ENCODE peak calls at places on chromosomes 5 and 9, in nine cellular contexts. P, E, C, I, Z, W, O, L and Y are unnamed samples.
A peak's percentile ranks its signal among the peaks of the same experiment; 100 is the strongest.

GRCh38 chr9:88726803-88727202 is 191.8 kb downstream of the NXNL2 start:
- DNase-seq in I (no peak), W (no peak), E (no peak), L (no peak), O (no peak), Z (no peak), P (no peak), C (no peak), Y (no peak)

GRCh38 chr9:137445275-137445807 is 4.2 kb upstream of the ENTPD8 start:
- DNase-seq in I (peak; percentile 77), W (peak; percentile 78), E (peak; percentile 94), Z (peak; percentile 86), O (peak; percentile 81), P (peak; percentile 88), L (peak; percentile 92), C (peak; percentile 75), Y (peak; percentile 83)

GRCh38 chr5:61658592-61659008 is 326.5 kb downstream of the ZSWIM6 start:
- DNase-seq in E (peak; percentile 89), C (peak; percentile 77), W (peak; percentile 74), O (peak; percentile 93), I (peak; percentile 64), Z (peak; percentile 89), P (peak; percentile 90), L (peak; percentile 55), Y (peak; percentile 82)

GRCh38 chr9:75826292-75826691 is 64.2 kb upstream of the PCSK5 start:
- DNase-seq in L (no peak), E (no peak), C (no peak), I (no peak), W (no peak), O (no peak), Z (no peak), P (no peak), Y (peak; percentile 15)

GRCh38 chr5:150554857-150555256 is 46.9 kb downstream of the NDST1 start:
- DNase-seq in W (no peak), P (no peak), C (no peak), L (no peak), Z (no peak), I (no peak), E (no peak), O (no peak), Y (no peak)

GRCh38 chr5:122673343-122673742 is 101.5 kb upstream of the SNX2 start:
- DNase-seq in P (peak; percentile 16), C (no peak), E (peak; percentile 47), L (no peak), W (no peak), I (no peak), O (no peak), Z (no peak), Y (peak; percentile 83)

GRCh38 chr5:117954341-117954740 is 1034.0 kb downstream of the DTWD2 start:
- DNase-seq in E (no peak), P (no peak), C (no peak), W (no peak), I (no peak), Z (no peak), O (no peak), L (no peak), Y (no peak)

GRCh38 chr9:121581775-121582600 is 69.4 kb upstream of the DAB2IP start:
- DNase-seq in C (no peak), W (no peak), E (no peak), Z (no peak), P (peak; percentile 31), I (peak; percentile 26), L (no peak), O (no peak), Y (no peak)

GRCh38 chr5:180318456-180319089 is 26.7 kb upstream of the MAPK9 start:
- DNase-seq in L (no peak), W (no peak), E (no peak), I (no peak), O (no peak), Z (no peak), P (no peak), C (no peak), Y (no peak)

GRCh38 chr5:180315762-180316212 is 23.9 kb upstream of the MAPK9 start:
- DNase-seq in Z (peak; percentile 74), I (peak; percentile 27), W (peak; percentile 58), L (peak; percentile 68), C (peak; percentile 54), E (peak; percentile 62), O (peak; percentile 83), P (peak; percentile 84), Y (peak; percentile 70)

GRCh38 chr5:180314106-180314505 is 22.2 kb upstream of the MAPK9 start:
- DNase-seq in E (no peak), L (no peak), W (no peak), P (no peak), I (no peak), O (no peak), Z (no peak), C (no peak), Y (no peak)

GRCh38 chr5:180316586-180316985 is 24.7 kb upstream of the MAPK9 start:
- DNase-seq in O (no peak), P (no peak), Z (no peak), E (no peak), I (no peak), C (no peak), L (no peak), W (no peak), Y (no peak)

DNA sequence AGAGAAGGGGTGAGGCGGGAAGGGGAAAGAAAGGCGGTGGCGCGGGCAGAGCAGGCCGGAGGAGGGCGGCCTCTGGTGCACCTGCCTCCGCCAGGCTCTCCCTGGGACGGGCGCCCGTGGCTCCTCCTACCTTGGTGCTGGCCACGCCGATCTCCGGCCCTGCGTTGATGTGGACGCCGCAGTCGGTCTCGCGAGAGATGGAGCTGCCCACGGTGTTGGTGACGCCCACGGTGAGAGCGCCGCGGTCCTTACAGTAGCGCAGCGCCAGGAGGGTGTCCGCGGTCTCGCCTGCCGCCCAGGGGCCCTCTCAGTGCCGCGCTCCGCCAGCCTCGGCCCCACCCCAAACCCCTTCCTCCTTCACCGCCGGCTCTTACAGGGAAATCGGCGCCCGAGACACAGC is 21.8 kb upstream of the MAPK9 start:
- DNase-seq in C (no peak), Z (no peak), I (peak; percentile 74), L (no peak), W (peak; percentile 75), P (peak; percentile 93), E (no peak), O (peak; percentile 90), Y (peak; percentile 43)
- TF ChIP-seq POLR2A in C (no peak), Z (no peak), I (no peak), L (no peak), W (no peak), P (no peak), E (no peak), O (no peak), Y (no peak)

DNA sequence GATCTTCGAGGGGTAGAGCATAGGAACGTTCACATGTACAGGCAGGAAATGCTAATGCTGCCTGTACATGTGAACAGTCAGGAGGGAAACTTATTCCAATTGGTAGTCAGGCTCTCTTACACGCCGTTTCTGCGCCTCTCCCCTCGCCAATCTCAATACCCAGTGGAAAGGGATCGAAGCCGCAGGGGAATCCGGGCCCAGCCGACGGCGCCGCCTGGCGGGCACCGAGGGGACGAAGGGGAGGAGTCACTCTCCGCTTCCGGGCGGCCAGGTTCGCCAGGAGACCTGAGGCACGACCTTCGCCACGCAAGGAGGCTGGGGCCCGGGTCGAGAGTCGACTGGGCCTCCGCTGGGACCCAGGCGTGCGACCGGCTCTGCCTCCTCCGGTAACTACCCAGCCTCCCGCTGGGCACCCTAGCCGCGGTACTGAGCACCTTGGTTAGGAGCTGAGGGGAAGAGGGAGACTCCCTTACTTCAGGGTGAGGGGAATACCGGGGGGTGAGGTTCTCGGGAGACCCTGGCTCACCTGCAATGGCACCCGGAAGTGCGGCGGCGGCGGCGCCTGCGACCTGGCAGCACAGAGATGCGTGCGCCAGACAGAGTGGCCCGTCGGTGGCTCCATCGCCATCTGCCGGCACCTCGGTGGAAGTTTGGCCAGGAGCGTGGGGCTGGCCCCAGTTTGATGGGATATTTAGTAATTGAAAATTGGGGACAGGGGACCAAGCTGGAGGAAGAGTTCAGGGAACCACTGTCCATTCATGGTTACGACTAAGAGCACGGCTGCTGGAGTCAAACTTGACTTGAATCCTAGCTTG is at the start of gene PIGO:
- DNase-seq in C (peak; percentile 89), P (peak; percentile 92), L (peak; percentile 88), Z (peak; percentile 92), O (peak; percentile 95), W (peak; percentile 78), I (peak; percentile 84), E (peak; percentile 75), Y (peak; percentile 87)
- TF ChIP-seq POLR2A in C (peak; percentile 71), P (peak; percentile 87), L (peak; percentile 87), Z (no peak), O (peak; percentile 37), W (peak; percentile 46), I (peak; percentile 36), E (peak; percentile 13), Y (peak; percentile 45)

DNA sequence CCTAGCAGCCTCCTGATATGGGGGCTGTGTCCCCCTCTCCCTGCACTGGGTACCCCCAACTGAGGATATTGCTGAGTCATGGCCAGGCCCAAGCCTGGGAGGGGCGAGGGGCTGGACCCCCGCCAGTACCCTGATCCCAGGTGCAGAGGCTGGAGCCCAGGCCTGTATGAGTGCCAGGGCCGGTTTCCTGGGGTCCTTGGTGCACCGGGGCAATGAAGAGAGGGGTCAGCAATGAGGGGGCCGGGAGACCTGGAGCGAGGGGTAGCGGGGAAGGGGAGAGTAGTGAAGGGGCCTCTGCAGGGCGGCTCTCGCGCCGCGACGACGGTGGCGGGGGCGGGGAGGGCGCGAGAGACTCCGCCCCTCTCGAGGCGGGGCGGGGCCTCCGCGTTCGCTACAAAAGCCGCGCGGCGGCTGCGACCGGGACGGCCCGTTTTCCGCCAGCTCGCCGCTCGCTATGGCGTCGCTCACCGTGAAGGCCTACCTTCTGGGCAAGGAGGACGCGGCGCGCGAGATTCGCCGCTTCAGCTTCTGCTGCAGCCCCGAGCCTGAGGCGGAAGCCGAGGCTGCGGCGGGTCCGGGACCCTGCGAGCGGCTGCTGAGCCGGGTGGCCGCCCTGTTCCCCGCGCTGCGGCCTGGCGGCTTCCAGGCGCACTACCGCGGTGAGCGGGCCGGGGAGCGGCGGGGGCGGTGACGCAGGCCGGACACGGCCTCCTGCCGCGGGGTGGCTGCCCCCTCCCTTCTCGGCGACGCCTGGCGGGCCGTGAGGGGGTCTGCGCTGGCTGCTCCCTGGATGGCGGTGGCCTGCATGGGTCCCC is at the start of gene SQSTM1:
- DNase-seq in O (peak; percentile 94), W (peak; percentile 80), L (peak; percentile 86), Z (peak; percentile 84), I (peak; percentile 75), E (peak; percentile 67), C (no peak), P (peak; percentile 84), Y (peak; percentile 93)
- TF ChIP-seq POLR2A in O (peak; percentile 99), W (peak; percentile 99), L (peak; percentile 99), Z (no peak), I (peak; percentile 95), E (peak; percentile 91), C (peak; percentile 100), P (peak; percentile 99), Y (peak; percentile 97)

GRCh38 chr5:159187674-159188164 is 21.6 kb downstream of the RNF145 start:
- DNase-seq in W (no peak), I (no peak), E (no peak), L (no peak), O (no peak), C (no peak), P (no peak), Z (no peak), Y (no peak)

GRCh38 chr5:159184236-159184635 is 25.1 kb downstream of the RNF145 start:
- DNase-seq in C (no peak), Z (no peak), L (no peak), O (no peak), P (no peak), I (no peak), W (no peak), E (no peak), Y (no peak)

GRCh38 chr5:159185773-159186172 is 23.6 kb downstream of the RNF145 start:
- DNase-seq in P (no peak), O (no peak), Z (no peak), W (no peak), E (no peak), I (no peak), L (no peak), C (no peak), Y (no peak)

GRCh38 chr5:159184858-159185381 is 24.4 kb downstream of the RNF145 start:
- DNase-seq in O (no peak), C (no peak), Z (no peak), I (no peak), W (peak; percentile 19), L (no peak), P (no peak), E (no peak), Y (no peak)

DNA sequence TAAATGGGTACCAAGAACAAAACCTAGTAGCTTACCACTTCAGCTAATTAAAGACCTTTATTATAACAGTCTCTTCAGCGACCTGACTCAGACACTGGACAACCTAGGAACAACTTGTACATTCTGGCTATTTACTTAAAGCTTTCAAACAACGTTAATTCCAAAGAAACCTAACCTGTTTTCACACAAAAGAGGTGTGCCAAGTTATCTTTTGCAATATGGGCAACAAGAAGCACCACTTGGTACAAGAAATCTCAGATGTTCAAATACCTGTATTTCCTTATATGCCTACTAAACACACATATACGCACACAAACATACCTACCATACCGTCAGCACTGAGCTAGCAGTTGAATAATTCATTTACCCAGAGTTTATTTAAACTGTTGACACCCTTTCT is 23.0 kb downstream of the RNF145 start:
- DNase-seq in O (no peak), I (no peak), E (no peak), L (no peak), C (no peak), P (no peak), Z (no peak), W (no peak), Y (no peak)
- TF ChIP-seq POLR2A in O (no peak), I (no peak), E (no peak), L (no peak), C (no peak), P (no peak), Z (no peak), W (no peak), Y (no peak)